ENCODE peak calls at places on chromosome 15, in seven cellular contexts. One of them, this sample, is unnamed.

GRCh38 chr15:39125904-39126303 is 455.0 kb upstream of the THBS1 start:
- DNase-seq in BE2C: peak; percentile 51
- DNase-seq in heart left ventricle: no peak
- DNase-seq in right lobe of liver: no peak
- DNase-seq in progenitor cell of endocrine pancreas: no peak
- DNase-seq in fibroblast of lung: peak; percentile 62
- DNase-seq in glutamatergic neuron: peak; percentile 53
- DNase-seq in this sample: peak; percentile 59

GRCh38 chr15:39132071-39132470 is 448.8 kb upstream of the THBS1 start:
- DNase-seq in BE2C: no peak
- DNase-seq in heart left ventricle: no peak
- DNase-seq in right lobe of liver: no peak
- DNase-seq in progenitor cell of endocrine pancreas: no peak
- DNase-seq in fibroblast of lung: no peak
- DNase-seq in glutamatergic neuron: no peak
- DNase-seq in this sample: peak; percentile 41

GRCh38 chr15:76108021-76108723 is 48.4 kb downstream of the TMEM266 start:
- DNase-seq in BE2C: no peak
- DNase-seq in heart left ventricle: peak; percentile 75
- DNase-seq in right lobe of liver: no peak
- DNase-seq in progenitor cell of endocrine pancreas: no peak
- DNase-seq in fibroblast of lung: no peak
- DNase-seq in glutamatergic neuron: no peak
- DNase-seq in this sample: no peak

GRCh38 chr15:98649996-98650870 is 1.9 kb downstream of the IGF1R start:
- DNase-seq in BE2C: peak; percentile 44
- DNase-seq in heart left ventricle: peak; percentile 64
- DNase-seq in right lobe of liver: no peak
- DNase-seq in progenitor cell of endocrine pancreas: peak; percentile 27
- DNase-seq in fibroblast of lung: peak; percentile 55
- DNase-seq in glutamatergic neuron: peak; percentile 67
- DNase-seq in this sample: peak; percentile 38

GRCh38 chr15:85794598-85795319 is at the start of gene KLHL25:
- DNase-seq in BE2C: peak; percentile 95
- DNase-seq in heart left ventricle: peak; percentile 97
- DNase-seq in right lobe of liver: peak; percentile 98
- DNase-seq in progenitor cell of endocrine pancreas: peak; percentile 85
- DNase-seq in fibroblast of lung: peak; percentile 93
- DNase-seq in glutamatergic neuron: peak; percentile 93
- DNase-seq in this sample: peak; percentile 93

GRCh38 chr15:83106994-83107840 is at the start of gene TM6SF1:
- DNase-seq in BE2C: peak; percentile 36
- DNase-seq in heart left ventricle: peak; percentile 43
- DNase-seq in right lobe of liver: peak; percentile 61
- DNase-seq in progenitor cell of endocrine pancreas: peak; percentile 35
- DNase-seq in fibroblast of lung: no peak
- DNase-seq in glutamatergic neuron: peak; percentile 52
- DNase-seq in this sample: no peak

GRCh38 chr15:92645051-92645631 is 10.4 kb downstream of the FAM174B start:
- DNase-seq in BE2C: no peak
- DNase-seq in heart left ventricle: no peak
- DNase-seq in right lobe of liver: no peak
- DNase-seq in progenitor cell of endocrine pancreas: no peak
- DNase-seq in fibroblast of lung: no peak
- DNase-seq in glutamatergic neuron: no peak
- DNase-seq in this sample: no peak

GRCh38 chr15:100924436-100924835 is 5.3 kb downstream of the LRRK1 start:
- DNase-seq in BE2C: no peak
- DNase-seq in heart left ventricle: no peak
- DNase-seq in right lobe of liver: no peak
- DNase-seq in progenitor cell of endocrine pancreas: no peak
- DNase-seq in fibroblast of lung: no peak
- DNase-seq in glutamatergic neuron: no peak
- DNase-seq in this sample: no peak

GRCh38 chr15:60096157-60096556 is 92.0 kb downstream of the FOXB1 start:
- DNase-seq in BE2C: no peak
- DNase-seq in heart left ventricle: no peak
- DNase-seq in right lobe of liver: no peak
- DNase-seq in progenitor cell of endocrine pancreas: no peak
- DNase-seq in fibroblast of lung: no peak
- DNase-seq in glutamatergic neuron: no peak
- DNase-seq in this sample: peak; percentile 76

GRCh38 chr15:46879067-46879770 is 838.1 kb upstream of the SEMA6D start:
- DNase-seq in BE2C: no peak
- DNase-seq in heart left ventricle: no peak
- DNase-seq in right lobe of liver: no peak
- DNase-seq in progenitor cell of endocrine pancreas: no peak
- DNase-seq in fibroblast of lung: no peak
- DNase-seq in glutamatergic neuron: no peak
- DNase-seq in this sample: no peak

GRCh38 chr15:57528940-57529565 is 62.7 kb upstream of the MYZAP start:
- DNase-seq in BE2C: no peak
- DNase-seq in heart left ventricle: no peak
- DNase-seq in right lobe of liver: no peak
- DNase-seq in progenitor cell of endocrine pancreas: no peak
- DNase-seq in fibroblast of lung: no peak
- DNase-seq in glutamatergic neuron: no peak
- DNase-seq in this sample: no peak

DNA sequence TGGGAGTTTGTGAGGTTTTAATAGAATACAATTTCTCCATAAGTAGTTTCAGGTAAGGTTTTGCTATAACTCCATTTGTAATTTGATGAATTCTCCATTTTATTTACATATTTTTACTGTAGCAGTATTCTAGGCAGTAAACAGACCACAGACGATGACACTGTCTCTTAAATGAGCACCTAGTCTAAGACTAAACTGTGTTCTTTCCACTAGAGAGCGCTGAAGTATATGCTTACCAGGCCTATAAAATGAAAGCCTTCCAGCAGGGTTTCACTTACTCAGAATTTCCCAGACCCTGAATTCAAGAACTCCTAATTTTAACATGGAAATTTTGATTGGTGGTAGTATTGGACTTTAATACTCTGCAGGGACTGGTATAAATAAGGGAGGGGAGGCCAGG is 41.6 kb downstream of the POLG start:
- DNase-seq in BE2C: no peak
- DNase-seq in heart left ventricle: no peak
- DNase-seq in right lobe of liver: no peak
- DNase-seq in progenitor cell of endocrine pancreas: no peak
- DNase-seq in fibroblast of lung: no peak
- DNase-seq in glutamatergic neuron: no peak
- DNase-seq in this sample: no peak
- TF ChIP-seq CTCF in BE2C: no peak
- TF ChIP-seq CTCF in heart left ventricle: no peak
- TF ChIP-seq CTCF in right lobe of liver: no peak
- TF ChIP-seq CTCF in progenitor cell of endocrine pancreas: no peak
- TF ChIP-seq CTCF in fibroblast of lung: no peak
- TF ChIP-seq CTCF in glutamatergic neuron: no peak
- TF ChIP-seq CTCF in this sample: no peak

GRCh38 chr15:78638658-78639314 is 2.2 kb downstream of the CHRNB4 start:
- DNase-seq in BE2C: peak; percentile 93
- DNase-seq in heart left ventricle: peak; percentile 48
- DNase-seq in right lobe of liver: no peak
- DNase-seq in progenitor cell of endocrine pancreas: peak; percentile 64
- DNase-seq in fibroblast of lung: peak; percentile 38
- DNase-seq in glutamatergic neuron: peak; percentile 86
- DNase-seq in this sample: peak; percentile 54
- TF ChIP-seq CTCF in BE2C: peak; percentile 82
- TF ChIP-seq CTCF in heart left ventricle: peak; percentile 63
- TF ChIP-seq CTCF in right lobe of liver: peak; percentile 58
- TF ChIP-seq CTCF in progenitor cell of endocrine pancreas: peak; percentile 80
- TF ChIP-seq CTCF in fibroblast of lung: peak; percentile 54
- TF ChIP-seq CTCF in glutamatergic neuron: peak; percentile 92
- TF ChIP-seq CTCF in this sample: peak; percentile 67

GRCh38 chr15:73927476-73928240 is 1.4 kb downstream of the LOXL1 start:
- DNase-seq in BE2C: peak; percentile 66
- DNase-seq in heart left ventricle: peak; percentile 73
- DNase-seq in right lobe of liver: peak; percentile 72
- DNase-seq in progenitor cell of endocrine pancreas: peak; percentile 63
- DNase-seq in fibroblast of lung: peak; percentile 48
- DNase-seq in glutamatergic neuron: peak; percentile 77
- DNase-seq in this sample: peak; percentile 52
- TF ChIP-seq CTCF in BE2C: peak; percentile 52
- TF ChIP-seq CTCF in heart left ventricle: peak; percentile 63
- TF ChIP-seq CTCF in right lobe of liver: no peak
- TF ChIP-seq CTCF in progenitor cell of endocrine pancreas: peak; percentile 67
- TF ChIP-seq CTCF in fibroblast of lung: peak; percentile 27
- TF ChIP-seq CTCF in glutamatergic neuron: peak; percentile 65
- TF ChIP-seq CTCF in this sample: peak; percentile 47

DNA sequence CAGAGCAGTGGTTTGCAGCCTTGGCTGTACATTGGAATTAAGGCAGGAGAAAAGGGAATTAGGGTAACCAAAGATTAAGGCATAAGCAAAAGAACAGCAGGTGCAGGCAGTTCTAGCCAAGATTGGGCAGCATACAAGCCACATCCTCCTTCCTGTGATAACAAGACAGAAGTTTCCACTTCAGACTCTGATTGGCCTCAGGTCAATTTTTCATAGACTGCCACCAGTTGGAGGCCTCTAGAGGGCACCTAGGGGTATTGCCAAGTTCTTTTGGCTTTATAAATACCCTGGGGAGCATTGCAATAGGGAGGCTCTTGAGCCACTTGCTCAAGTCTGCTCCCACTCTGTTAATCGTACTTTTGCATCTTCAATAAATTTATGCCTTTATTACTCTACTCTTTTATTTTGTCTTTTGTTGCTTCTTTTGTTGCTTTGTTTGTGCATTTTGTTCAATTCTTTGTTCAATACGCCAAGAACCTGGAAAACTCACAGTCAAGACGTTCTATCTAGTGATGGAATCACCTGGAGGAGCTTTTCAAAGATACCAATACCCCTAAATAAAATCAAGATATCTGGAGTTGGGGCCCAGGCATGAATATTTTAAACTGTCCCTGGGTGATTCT is 32.2 kb upstream of the FMN1 start:
- DNase-seq in BE2C: peak; percentile 75
- DNase-seq in heart left ventricle: peak; percentile 47
- DNase-seq in right lobe of liver: no peak
- DNase-seq in progenitor cell of endocrine pancreas: no peak
- DNase-seq in fibroblast of lung: peak; percentile 49
- DNase-seq in glutamatergic neuron: no peak
- DNase-seq in this sample: peak; percentile 38
- TF ChIP-seq CTCF in BE2C: peak; percentile 78
- TF ChIP-seq CTCF in heart left ventricle: peak; percentile 44
- TF ChIP-seq CTCF in right lobe of liver: peak; percentile 32
- TF ChIP-seq CTCF in progenitor cell of endocrine pancreas: peak; percentile 39
- TF ChIP-seq CTCF in fibroblast of lung: peak; percentile 24
- TF ChIP-seq CTCF in glutamatergic neuron: peak; percentile 40
- TF ChIP-seq CTCF in this sample: peak; percentile 18

DNA sequence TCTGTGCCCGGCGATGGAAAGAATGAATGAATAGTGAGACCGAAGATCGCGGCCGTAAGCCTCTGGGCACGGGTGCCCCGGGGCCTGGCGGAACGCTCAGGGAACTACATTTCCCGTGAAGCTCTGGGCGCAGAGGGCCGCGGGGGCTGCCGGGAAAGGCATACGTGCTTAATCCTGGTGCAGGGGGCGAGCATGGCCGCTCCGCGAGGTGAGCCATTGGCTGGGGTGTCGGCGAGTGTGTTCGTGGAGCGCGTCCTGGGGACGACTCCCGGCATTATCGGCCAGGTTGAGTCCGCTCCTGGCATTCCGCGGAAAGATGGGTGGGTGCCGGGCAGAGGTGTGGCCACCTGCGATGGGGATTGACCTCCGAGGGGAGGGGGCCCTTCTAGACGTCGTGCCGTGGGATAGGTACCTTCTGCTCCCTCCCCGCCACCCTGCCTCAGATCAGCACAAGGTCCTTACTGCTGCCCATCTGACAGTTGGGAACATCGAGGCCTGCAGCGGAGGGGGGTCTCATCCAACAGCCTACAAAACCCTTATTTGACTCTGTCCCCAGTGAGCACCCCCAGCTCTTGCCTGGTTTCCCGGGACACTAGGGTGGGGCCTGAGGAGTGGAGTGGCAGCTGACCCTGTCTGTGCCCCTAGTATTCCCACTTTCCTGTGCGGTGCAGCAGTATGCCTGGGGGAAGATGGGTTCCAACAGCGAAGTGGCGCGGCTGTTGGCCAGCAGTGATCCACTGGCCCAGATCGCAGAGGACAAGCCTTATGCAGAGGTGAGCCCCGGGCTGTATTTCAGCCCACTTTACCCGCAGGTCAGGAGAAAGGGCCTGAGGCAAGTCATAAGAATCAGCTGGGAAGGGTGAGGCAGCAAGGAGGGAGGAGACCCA is at the start of gene MPI:
- DNase-seq in BE2C: peak; percentile 94
- DNase-seq in heart left ventricle: peak; percentile 92
- DNase-seq in right lobe of liver: peak; percentile 90
- DNase-seq in progenitor cell of endocrine pancreas: peak; percentile 75
- DNase-seq in fibroblast of lung: peak; percentile 74
- DNase-seq in glutamatergic neuron: peak; percentile 94
- DNase-seq in this sample: peak; percentile 80
- TF ChIP-seq CTCF in BE2C: no peak
- TF ChIP-seq CTCF in heart left ventricle: peak; percentile 7
- TF ChIP-seq CTCF in right lobe of liver: peak; percentile 14
- TF ChIP-seq CTCF in progenitor cell of endocrine pancreas: no peak
- TF ChIP-seq CTCF in fibroblast of lung: no peak
- TF ChIP-seq CTCF in glutamatergic neuron: peak; percentile 33
- TF ChIP-seq CTCF in this sample: no peak

GRCh38 chr15:90545095-90545494 is 15.4 kb downstream of the CRTC3 start:
- DNase-seq in BE2C: no peak
- DNase-seq in heart left ventricle: no peak
- DNase-seq in right lobe of liver: no peak
- DNase-seq in progenitor cell of endocrine pancreas: no peak
- DNase-seq in fibroblast of lung: no peak
- DNase-seq in glutamatergic neuron: no peak
- DNase-seq in this sample: no peak
- TF ChIP-seq CTCF in BE2C: no peak
- TF ChIP-seq CTCF in heart left ventricle: no peak
- TF ChIP-seq CTCF in right lobe of liver: no peak
- TF ChIP-seq CTCF in progenitor cell of endocrine pancreas: no peak
- TF ChIP-seq CTCF in fibroblast of lung: no peak
- TF ChIP-seq CTCF in glutamatergic neuron: no peak
- TF ChIP-seq CTCF in this sample: no peak

GRCh38 chr15:64460737-64461576 is 579 bp downstream of the ZNF609 start:
- DNase-seq in BE2C: peak; percentile 43
- DNase-seq in heart left ventricle: peak; percentile 33
- DNase-seq in right lobe of liver: peak; percentile 58
- DNase-seq in progenitor cell of endocrine pancreas: peak; percentile 23
- DNase-seq in fibroblast of lung: peak; percentile 85
- DNase-seq in glutamatergic neuron: peak; percentile 46
- DNase-seq in this sample: peak; percentile 88
- TF ChIP-seq CTCF in BE2C: peak; percentile 15
- TF ChIP-seq CTCF in heart left ventricle: peak; percentile 15
- TF ChIP-seq CTCF in right lobe of liver: peak; percentile 17
- TF ChIP-seq CTCF in progenitor cell of endocrine pancreas: no peak
- TF ChIP-seq CTCF in fibroblast of lung: no peak
- TF ChIP-seq CTCF in glutamatergic neuron: no peak
- TF ChIP-seq CTCF in this sample: no peak

This sample was measured in cardiac fibroblast.